ENCODE peak calls at places on chromosomes 3 and 15, in seven cellular contexts. J is mammary epithelial cell, M is Panc1, N is trophoblast cell, P is GM23248, E is upper lobe of right lung, B is Peyer's patch. A is an unnamed sample. For H3K27me3 and H3K4me1, the result is how much of the 10 kb centered on the place peaks cover.

GRCh38 chr3:14605070-14605469 is 46.5 kb upstream of the CCDC174 start:
- DNase-seq in P (peak), J (peak), M (no peak), N (no peak), B (no peak), E (no peak), A (no peak)

GRCh38 chr3:190458040-190458439 is 8.3 kb upstream of the TMEM207 start:
- DNase-seq in B (no peak), N (peak), J (peak), M (no peak), E (no peak), P (peak), A (peak)

GRCh38 chr15:77870195-77871065 is 207.1 kb downstream of the TBC1D2B start:
- DNase-seq in J (peak), E (peak), N (peak), M (peak), P (peak), B (peak), A (peak)

GRCh38 chr15:67836477-67836876 is 3.4 kb downstream of the RNU6-1 start:
- DNase-seq in B (peak), N (peak), P (peak), J (no peak), E (no peak), M (no peak), A (peak)

GRCh38 chr3:34725774-34726173 is 913.6 kb upstream of the ARPP21 start:
- DNase-seq in B (no peak), P (no peak), E (no peak), J (no peak), M (no peak), N (no peak), A (no peak)

GRCh38 chr3:31848163-31848848 is 132.8 kb downstream of the OSBPL10 start:
- DNase-seq in E (no peak), P (no peak), J (no peak), B (no peak), N (no peak), M (no peak), A (no peak)

GRCh38 chr3:50211930-50212329 is 6.9 kb downstream of the SLC38A3 start:
- DNase-seq in J (no peak), M (no peak), N (no peak), B (no peak), P (peak), E (no peak), A (no peak)

GRCh38 chr3:195061756-195062655 is 209.0 kb downstream of the XXYLT1 start:
- DNase-seq in B (peak), J (no peak), M (no peak), E (peak), N (no peak), P (no peak), A (no peak)

GRCh38 chr3:118772036-118773030 is 262.3 kb downstream of the IGSF11 start:
- DNase-seq in N (peak), M (no peak), E (no peak), P (no peak), B (no peak), J (peak), A (peak)

GRCh38 chr3:181362378-181362777 is 349.3 kb upstream of the SOX2 start:
- DNase-seq in E (no peak), J (peak), P (no peak), M (no peak), N (no peak), B (no peak), A (no peak)

GRCh38 chr3:196631655-196632032 is 7.8 kb upstream of the NRROS start:
- DNase-seq in M (no peak), E (no peak), B (no peak), J (no peak), N (no peak), P (peak), A (no peak)

GRCh38 chr3:123298903-123299302 is 97.2 kb downstream of the SEC22A start:
- DNase-seq in J (peak), B (no peak), E (no peak), P (peak), M (no peak), N (no peak), A (peak)

GRCh38 chr3:34284959-34285358 is 486.5 kb downstream of the PDCD6IP start:
- DNase-seq in M (no peak), N (no peak), P (no peak), B (no peak), J (no peak), E (no peak), A (peak)

GRCh38 chr15:70783610-70784021 is 20.3 kb upstream of the UACA start:
- DNase-seq in M (no peak), N (peak), E (no peak), J (peak), B (peak), P (peak), A (peak)

GRCh38 chr3:126256256-126256655 is 75.9 kb upstream of the ALDH1L1 start:
- DNase-seq in P (peak), N (no peak), E (no peak), B (no peak), J (no peak), M (no peak), A (no peak)

GRCh38 chr3:166425021-166425420 is 587.8 kb upstream of the BCHE start:
- DNase-seq in N (peak), P (no peak), J (no peak), E (no peak), M (no peak), B (no peak), A (no peak)

GRCh38 chr3:194869482-194870169 is 183.9 kb downstream of the FAM43A start:
- DNase-seq in E (no peak), P (peak), J (peak), N (no peak), M (no peak), B (no peak), A (peak)

GRCh38 chr15:52765779-52766178 is 24.4 kb downstream of the ONECUT1 start:
- DNase-seq in N (peak), M (no peak), B (no peak), P (peak), E (no peak), J (no peak), A (no peak)

GRCh38 chr15:60673918-60674558 is 195.1 kb upstream of the ICE2 start:
- DNase-seq in P (peak), E (no peak), N (peak), J (peak), M (peak), B (no peak), A (peak)

GRCh38 chr15:58346361-58346760 is 85.4 kb upstream of the LIPC start:
- DNase-seq in J (peak), E (no peak), M (no peak), B (no peak), N (peak), P (peak), A (peak)

GRCh38 chr15:73965730-73966103 is 26.4 kb downstream of the STOML1 start:
- DNase-seq in B (no peak), E (no peak), N (no peak), J (peak), P (peak), M (no peak), A (no peak)

GRCh38 chr15:25437751-25438600 is 848 bp downstream of the UBE3A start:
- DNase-seq in P (peak), M (no peak), J (peak), B (peak), N (peak), E (peak), A (peak)

DNA sequence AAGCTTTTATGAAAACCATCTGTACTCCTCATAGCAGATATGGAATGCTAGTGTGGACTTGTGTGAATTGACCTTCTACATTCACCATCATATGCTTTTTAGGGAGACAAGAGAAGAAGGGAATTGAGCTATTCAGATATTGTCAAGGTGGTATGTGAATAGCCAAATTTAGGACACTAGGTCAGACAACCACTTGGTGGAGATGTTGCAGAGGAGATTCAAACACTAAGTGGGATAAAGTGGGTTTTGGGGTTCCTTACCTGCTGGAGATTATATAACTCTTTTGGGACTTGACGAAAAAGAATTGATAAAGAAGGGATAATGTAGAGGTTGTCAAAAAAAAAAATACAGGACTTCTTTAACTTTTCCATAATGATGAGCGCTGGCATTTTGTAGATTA is 231.8 kb upstream of the THRB start:
- DNase-seq in E (no peak), M (no peak), N (no peak), B (no peak), J (no peak), P (no peak), A (no peak)
- H3K27ac ChIP-seq in E (no peak), M (no peak), N (peak), B (no peak), J (no peak), P (no peak), A (no peak)

DNA sequence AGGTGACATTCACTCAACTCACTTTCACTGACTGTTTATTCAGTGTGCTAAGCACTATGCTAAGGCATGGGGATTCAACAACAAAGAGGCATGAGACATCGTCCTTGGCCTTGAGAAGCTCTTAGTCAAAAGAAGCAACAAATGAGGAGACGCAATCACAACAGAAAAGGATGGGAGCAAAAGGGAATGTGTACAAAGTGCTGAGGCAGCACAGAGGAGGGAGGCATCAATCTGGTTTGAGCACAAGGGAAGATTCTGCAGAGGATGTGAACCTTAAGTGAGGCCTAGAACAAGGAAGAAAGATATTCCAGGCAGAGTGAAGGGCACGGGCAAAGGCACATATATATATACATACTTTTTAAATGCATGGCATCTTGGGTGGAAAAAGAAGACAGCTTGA is 151.3 kb downstream of the ERC2 start:
- DNase-seq in E (no peak), J (no peak), P (no peak), B (no peak), N (no peak), M (no peak), A (no peak)
- H3K27me3 ChIP-seq in E (under half), J (under half), P (under half), B (under half), N (under half), M (under half), A (under half)

GRCh38 chr3:37676885-37677284 is 184.8 kb upstream of the CTDSPL start:
- DNase-seq in P (no peak), E (no peak), J (no peak), B (no peak), M (no peak), N (no peak), A (no peak)

GRCh38 chr3:37668831-37669610 is 192.7 kb upstream of the CTDSPL start:
- DNase-seq in M (no peak), N (no peak), P (no peak), B (peak), J (peak), E (no peak), A (no peak)

GRCh38 chr3:37671926-37672325 is 189.8 kb upstream of the CTDSPL start:
- DNase-seq in E (no peak), J (no peak), N (no peak), B (no peak), M (no peak), P (no peak), A (no peak)

GRCh38 chr3:37671000-37671483 is 190.6 kb upstream of the CTDSPL start:
- DNase-seq in E (no peak), N (no peak), J (no peak), M (no peak), P (no peak), B (no peak), A (peak)

GRCh38 chr3:37673391-37673790 is 188.3 kb upstream of the CTDSPL start:
- DNase-seq in N (no peak), B (no peak), J (no peak), P (no peak), E (no peak), M (no peak), A (no peak)
- H3K4me1 ChIP-seq in N (under half), B (under half), J (under half), P (under half), E (under half), M (under half), A (under half)

DNA sequence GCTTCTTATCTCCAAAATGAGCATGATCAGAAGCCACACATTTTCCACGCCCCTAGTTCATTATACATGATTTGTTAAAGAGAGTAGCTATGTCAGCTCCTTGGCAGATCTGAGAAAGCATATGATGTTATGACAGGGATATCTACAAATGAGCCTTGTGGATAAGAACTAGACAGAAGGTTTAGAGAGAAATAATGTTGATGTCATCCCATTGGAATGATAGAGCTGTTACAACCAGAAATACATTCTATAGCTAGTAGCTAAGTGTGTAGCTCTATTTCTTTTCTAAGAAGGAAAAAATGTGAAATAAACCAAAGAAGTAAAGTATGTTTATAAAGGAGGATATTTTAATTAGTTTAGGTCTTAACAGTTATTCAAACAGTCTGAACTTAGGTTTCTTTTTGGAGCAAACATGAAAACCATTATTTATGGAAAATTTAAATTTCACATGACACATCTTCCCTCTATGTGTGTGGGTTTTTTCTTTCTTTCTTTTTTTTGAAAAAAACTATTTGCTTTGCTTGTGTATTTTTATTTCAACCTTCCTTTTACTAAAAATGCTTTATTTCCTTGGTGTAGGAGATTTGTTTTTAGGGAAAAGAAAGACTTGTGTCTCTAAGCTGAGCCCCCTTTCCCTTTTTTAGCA is 167.7 kb downstream of the GHSR start:
- DNase-seq in B (no peak), M (no peak), P (peak), E (no peak), N (peak), J (peak), A (peak)
- H3K27ac ChIP-seq in B (no peak), M (no peak), P (peak), E (no peak), N (no peak), J (peak), A (no peak)

DNA sequence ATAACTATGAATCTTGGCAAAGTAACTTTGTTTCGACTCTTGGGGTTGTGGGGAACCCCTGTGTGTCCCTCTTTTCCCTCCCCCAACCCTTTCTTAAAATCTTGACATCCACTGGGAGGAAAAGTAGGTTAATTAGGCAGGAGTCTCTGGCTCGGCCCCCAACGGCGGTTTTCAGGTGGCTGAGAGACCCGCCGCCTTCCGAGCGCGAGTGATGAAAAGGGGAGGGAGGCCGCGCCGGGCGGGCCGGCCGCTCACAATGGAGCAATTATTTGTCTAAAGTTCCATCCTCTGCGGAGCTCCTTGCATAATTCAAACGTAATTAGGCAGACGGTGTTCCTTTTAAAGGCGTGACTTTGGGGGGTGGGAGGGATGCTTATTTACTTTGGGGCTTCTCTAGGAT is 51.7 kb downstream of the ZIC4 start:
- DNase-seq in N (no peak), B (no peak), E (no peak), J (no peak), M (no peak), P (no peak), A (no peak)
- H3K27me3 ChIP-seq in N (under half), B (under half), E (half or more), J (under half), M (under half), P (half or more), A (half or more)

DNA sequence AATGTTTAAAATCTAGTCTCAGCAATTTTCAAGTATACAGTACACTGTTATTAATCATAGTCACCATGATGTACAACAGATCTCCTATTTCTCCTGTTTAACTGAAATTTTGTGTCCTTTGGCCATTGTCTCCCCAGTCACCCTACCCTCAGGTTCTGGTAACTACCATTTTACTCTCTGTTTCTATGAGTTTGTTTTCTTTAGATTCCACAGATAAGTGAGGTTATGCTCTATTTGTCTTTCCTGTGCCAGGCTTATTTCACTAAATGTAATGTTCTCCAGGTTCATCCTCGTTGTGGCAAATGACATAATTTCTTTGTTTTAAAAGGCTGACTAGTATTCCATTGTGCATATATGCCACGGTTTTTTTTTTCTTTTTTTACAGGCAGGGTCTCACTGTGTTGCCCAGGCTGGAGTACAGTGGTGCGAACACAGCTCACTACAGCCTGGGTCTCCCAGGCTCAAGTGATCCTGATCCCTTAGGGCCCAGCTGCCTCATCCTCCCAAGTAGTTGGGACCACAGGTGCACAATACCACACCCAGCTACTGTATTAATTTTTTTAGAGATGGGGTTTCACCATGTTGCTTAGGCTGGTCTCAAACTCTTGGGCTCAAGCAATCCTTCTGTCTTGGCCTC is 50.0 kb downstream of the RAB7A start:
- DNase-seq in E (no peak), N (no peak), P (no peak), M (no peak), J (no peak), B (no peak), A (no peak)
- H3K4me1 ChIP-seq in E (under half), N (under half), P (under half), M (under half), J (under half), B (under half), A (under half)

DNA sequence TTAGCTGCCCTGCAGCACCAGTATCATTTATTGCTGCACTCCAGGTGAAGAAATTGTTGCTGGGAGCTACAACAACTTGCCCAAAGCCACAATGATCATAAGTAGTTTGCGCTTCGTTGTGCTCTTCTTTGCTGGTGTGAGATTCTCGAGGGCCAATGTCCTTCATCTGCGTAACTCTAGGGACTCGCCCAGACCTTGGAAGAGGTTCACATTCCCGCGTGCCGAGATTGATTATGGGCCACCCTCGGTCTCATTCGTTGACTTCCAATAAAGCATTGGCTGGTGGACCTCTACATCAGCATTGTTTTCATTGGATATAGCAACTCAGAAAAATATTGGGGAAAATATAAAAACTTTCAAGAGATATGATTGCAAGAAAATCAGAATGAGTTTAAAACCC is 424 bp upstream of the PHLDB2 start:
- DNase-seq in M (no peak), J (no peak), N (no peak), E (no peak), B (no peak), P (no peak), A (no peak)
- H3K27ac ChIP-seq in M (peak), J (peak), N (peak), E (no peak), B (peak), P (peak), A (no peak)

A was measured in A673.